ENCODE peak calls at places on chromosomes 5 and 9, in four cellular contexts. One of them, this sample, is unnamed.
A peak's percentile ranks its signal among the peaks of the same experiment; 100 is the strongest.

GRCh38 chr9:97064171-97064570 is 25.2 kb upstream of the CTSV start:
- DNase-seq in uterus: no peak
- DNase-seq in fibroblast of lung: no peak
- DNase-seq in K562: no peak
- DNase-seq in this sample: no peak

GRCh38 chr9:128203024-128203841 is at the start of gene DNM1:
- DNase-seq in uterus: peak; percentile 69
- DNase-seq in fibroblast of lung: peak; percentile 45
- DNase-seq in K562: peak; percentile 100
- DNase-seq in this sample: peak; percentile 75

GRCh38 chr9:86662890-86663468 is 284.3 kb downstream of the GAS1 start:
- DNase-seq in uterus: no peak
- DNase-seq in fibroblast of lung: no peak
- DNase-seq in K562: no peak
- DNase-seq in this sample: no peak

GRCh38 chr9:87641067-87641466 is 84.9 kb upstream of the CTSL start:
- DNase-seq in uterus: no peak
- DNase-seq in fibroblast of lung: no peak
- DNase-seq in K562: no peak
- DNase-seq in this sample: peak; percentile 24

GRCh38 chr9:75152416-75152815 is 64.1 kb downstream of the OSTF1 start:
- DNase-seq in uterus: no peak
- DNase-seq in fibroblast of lung: no peak
- DNase-seq in K562: no peak
- DNase-seq in this sample: no peak

GRCh38 chr9:534886-535285 is 306.6 kb upstream of the DMRT1 start:
- DNase-seq in uterus: no peak
- DNase-seq in fibroblast of lung: no peak
- DNase-seq in K562: no peak
- DNase-seq in this sample: peak; percentile 79

GRCh38 chr9:86943223-86943870 is 4.0 kb downstream of the GAS1 start:
- DNase-seq in uterus: no peak
- DNase-seq in fibroblast of lung: no peak
- DNase-seq in K562: no peak
- DNase-seq in this sample: no peak

GRCh38 chr5:91382530-91383026 is 539 bp downstream of the ARRDC3 start:
- DNase-seq in uterus: no peak
- DNase-seq in fibroblast of lung: peak; percentile 42
- DNase-seq in K562: no peak
- DNase-seq in this sample: no peak

GRCh38 chr9:124530216-124530615 is 23.0 kb upstream of the NR5A1 start:
- DNase-seq in uterus: no peak
- DNase-seq in fibroblast of lung: no peak
- DNase-seq in K562: no peak
- DNase-seq in this sample: no peak

GRCh38 chr5:88745093-88745696 is 137.8 kb downstream of the MEF2C start:
- DNase-seq in uterus: no peak
- DNase-seq in fibroblast of lung: no peak
- DNase-seq in K562: no peak
- DNase-seq in this sample: no peak

GRCh38 chr5:22341406-22341805 is 511.7 kb downstream of the CDH12 start:
- DNase-seq in uterus: no peak
- DNase-seq in fibroblast of lung: no peak
- DNase-seq in K562: no peak
- DNase-seq in this sample: no peak

GRCh38 chr5:172679621-172680212 is 38.7 kb downstream of the NEURL1B start:
- DNase-seq in uterus: no peak
- DNase-seq in fibroblast of lung: no peak
- DNase-seq in K562: peak; percentile 39
- DNase-seq in this sample: no peak

GRCh38 chr5:145854651-145855258 is 18.1 kb downstream of the GRXCR2 start:
- DNase-seq in uterus: no peak
- DNase-seq in fibroblast of lung: peak; percentile 88
- DNase-seq in K562: peak; percentile 88
- DNase-seq in this sample: no peak

GRCh38 chr9:69605406-69605805 is 66.8 kb downstream of the APBA1 start:
- DNase-seq in uterus: no peak
- DNase-seq in fibroblast of lung: no peak
- DNase-seq in K562: no peak
- DNase-seq in this sample: no peak

GRCh38 chr5:135545115-135545514 is 9.4 kb upstream of the NEUROG1 start:
- DNase-seq in uterus: no peak
- DNase-seq in fibroblast of lung: no peak
- DNase-seq in K562: no peak
- DNase-seq in this sample: no peak

GRCh38 chr5:67360047-67360446 is 163.4 kb upstream of the CD180 start:
- DNase-seq in uterus: no peak
- DNase-seq in fibroblast of lung: no peak
- DNase-seq in K562: no peak
- DNase-seq in this sample: no peak

GRCh38 chr9:97176206-97176605 is 131.3 kb upstream of the CCDC180 start:
- DNase-seq in uterus: no peak
- DNase-seq in fibroblast of lung: no peak
- DNase-seq in K562: no peak
- DNase-seq in this sample: no peak

GRCh38 chr9:28587052-28587451 is 1013.8 kb upstream of the C9orf72 start:
- DNase-seq in uterus: no peak
- DNase-seq in fibroblast of lung: no peak
- DNase-seq in K562: no peak
- DNase-seq in this sample: no peak

GRCh38 chr5:89010512-89010911 is 127.5 kb upstream of the MEF2C start:
- DNase-seq in uterus: no peak
- DNase-seq in fibroblast of lung: no peak
- DNase-seq in K562: no peak
- DNase-seq in this sample: no peak

GRCh38 chr5:138515571-138516275 is 27.3 kb downstream of the ETF1 start:
- DNase-seq in uterus: no peak
- DNase-seq in fibroblast of lung: no peak
- DNase-seq in K562: no peak
- DNase-seq in this sample: no peak

GRCh38 chr5:133528841-133529240 is 83.5 kb downstream of the FSTL4 start:
- DNase-seq in uterus: no peak
- DNase-seq in fibroblast of lung: no peak
- DNase-seq in K562: no peak
- DNase-seq in this sample: no peak

GRCh38 chr9:72337286-72337685 is 27.7 kb downstream of the ZFAND5 start:
- DNase-seq in uterus: no peak
- DNase-seq in fibroblast of lung: no peak
- DNase-seq in K562: no peak
- DNase-seq in this sample: no peak

GRCh38 chr5:23655674-23656073 is 148.3 kb downstream of the PRDM9 start:
- DNase-seq in uterus: no peak
- DNase-seq in fibroblast of lung: no peak
- DNase-seq in K562: no peak
- DNase-seq in this sample: no peak

GRCh38 chr5:44875661-44876250 is 67.0 kb downstream of the MRPS30 start:
- DNase-seq in uterus: no peak
- DNase-seq in fibroblast of lung: peak; percentile 94
- DNase-seq in K562: no peak
- DNase-seq in this sample: no peak

GRCh38 chr5:113039229-113039628 is 62.6 kb downstream of the DCP2 start:
- DNase-seq in uterus: no peak
- DNase-seq in fibroblast of lung: no peak
- DNase-seq in K562: no peak
- DNase-seq in this sample: no peak

GRCh38 chr5:127359502-127359901 is 68.9 kb downstream of the MEGF10 start:
- DNase-seq in uterus: no peak
- DNase-seq in fibroblast of lung: no peak
- DNase-seq in K562: no peak
- DNase-seq in this sample: no peak

GRCh38 chr5:65137631-65138030 is 344.1 kb downstream of the ADAMTS6 start:
- DNase-seq in uterus: no peak
- DNase-seq in fibroblast of lung: no peak
- DNase-seq in K562: no peak
- DNase-seq in this sample: no peak

GRCh38 chr5:65142007-65142406 is 339.7 kb downstream of the ADAMTS6 start:
- DNase-seq in uterus: no peak
- DNase-seq in fibroblast of lung: no peak
- DNase-seq in K562: no peak
- DNase-seq in this sample: no peak

GRCh38 chr5:65141487-65141886 is 340.2 kb downstream of the ADAMTS6 start:
- DNase-seq in uterus: no peak
- DNase-seq in fibroblast of lung: peak; percentile 51
- DNase-seq in K562: no peak
- DNase-seq in this sample: no peak

GRCh38 chr5:65144136-65144871 is 337.4 kb downstream of the ADAMTS6 start:
- DNase-seq in uterus: no peak
- DNase-seq in fibroblast of lung: no peak
- DNase-seq in K562: no peak
- DNase-seq in this sample: no peak

DNA sequence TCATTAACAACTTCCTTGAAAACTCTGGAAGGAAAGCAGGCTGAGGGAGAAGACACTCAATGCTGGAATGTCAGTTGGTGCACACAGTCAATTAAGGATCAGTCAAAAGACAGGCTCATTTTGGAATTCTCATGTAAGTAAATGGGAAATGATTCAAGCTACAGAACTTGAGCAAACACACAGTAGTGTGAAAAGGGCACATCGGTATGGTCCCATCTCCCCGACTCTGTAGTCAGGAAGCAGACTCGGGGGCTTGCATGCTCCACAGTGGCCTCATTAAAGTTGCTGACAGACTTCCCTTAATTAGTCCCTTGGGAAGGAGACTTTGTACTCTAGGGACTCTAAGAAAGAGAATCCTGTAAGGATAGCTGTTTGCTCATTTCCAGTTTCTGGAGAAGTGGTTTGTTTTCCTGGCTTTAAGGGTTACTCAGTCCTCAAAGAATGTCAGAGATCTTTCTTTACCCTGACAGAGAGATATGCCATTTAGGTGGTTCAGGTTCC is 339.2 kb downstream of the ADAMTS6 start:
- DNase-seq in uterus: no peak
- DNase-seq in fibroblast of lung: peak; percentile 81
- DNase-seq in K562: no peak
- DNase-seq in this sample: no peak
- H3K4me3 ChIP-seq in uterus: no peak overlapping the region
- H3K4me3 ChIP-seq in fibroblast of lung: no peak overlapping the region
- H3K4me3 ChIP-seq in K562: no peak overlapping the region
- H3K4me3 ChIP-seq in this sample: no peak overlapping the region

GRCh38 chr9:134861586-134862334 is 18.9 kb upstream of the FCN2 start:
- DNase-seq in uterus: no peak
- DNase-seq in fibroblast of lung: peak; percentile 31
- DNase-seq in K562: no peak
- DNase-seq in this sample: no peak

GRCh38 chr9:134855231-134855899 is 25.2 kb upstream of the FCN2 start:
- DNase-seq in uterus: no peak
- DNase-seq in fibroblast of lung: no peak
- DNase-seq in K562: no peak
- DNase-seq in this sample: peak; percentile 63

GRCh38 chr9:134855900-134856377 is 24.7 kb upstream of the FCN2 start:
- DNase-seq in uterus: no peak
- DNase-seq in fibroblast of lung: no peak
- DNase-seq in K562: no peak
- DNase-seq in this sample: peak; percentile 59

GRCh38 chr9:134860510-134860909 is 20.1 kb upstream of the FCN2 start:
- DNase-seq in uterus: no peak
- DNase-seq in fibroblast of lung: no peak
- DNase-seq in K562: no peak
- DNase-seq in this sample: peak; percentile 5

DNA sequence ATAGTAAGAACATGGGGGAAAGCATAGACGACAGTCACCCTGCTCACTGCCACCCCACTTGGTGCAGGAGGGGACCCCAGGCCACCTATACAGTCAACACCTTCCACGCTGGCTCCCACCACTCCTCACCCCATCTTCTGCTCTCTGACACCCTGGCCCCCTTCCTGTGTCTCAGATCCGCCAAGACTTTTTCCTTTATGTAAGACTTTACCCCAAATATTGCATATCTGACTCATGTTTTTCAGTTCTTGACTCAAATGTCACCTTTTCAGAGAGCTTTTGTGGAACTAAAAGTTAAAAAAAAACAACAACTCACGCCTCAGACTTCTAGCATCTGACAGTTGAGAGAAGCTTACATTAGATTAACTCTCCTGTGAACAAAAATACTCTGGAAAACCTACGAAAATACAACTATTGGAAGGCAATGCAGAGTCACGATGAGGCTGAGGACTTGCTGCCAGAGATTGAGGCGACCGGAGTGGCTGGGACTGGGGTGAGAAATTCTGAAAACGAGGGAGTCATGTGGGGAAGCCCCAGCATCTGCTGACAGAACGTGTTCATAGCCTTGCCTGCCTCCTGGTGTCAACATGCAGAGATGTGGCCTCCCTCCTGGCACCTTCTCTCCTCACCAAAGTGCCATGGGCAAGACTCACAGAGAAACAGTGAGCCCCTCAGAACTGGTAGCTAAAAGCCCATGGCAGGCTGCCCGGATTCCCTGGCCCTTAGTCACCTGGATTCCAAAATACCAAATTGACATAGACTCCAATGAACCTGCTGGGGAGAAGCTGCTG is 22.4 kb upstream of the FCN2 start:
- DNase-seq in uterus: no peak
- DNase-seq in fibroblast of lung: peak; percentile 68
- DNase-seq in K562: no peak
- DNase-seq in this sample: peak; percentile 52
- TF ChIP-seq CTCF in uterus: no peak
- TF ChIP-seq CTCF in fibroblast of lung: no peak
- TF ChIP-seq CTCF in K562: no peak
- TF ChIP-seq CTCF in this sample: no peak

GRCh38 chr5:177425801-177426565 is 493 bp upstream of the GRK6 start:
- DNase-seq in uterus: peak; percentile 99
- DNase-seq in fibroblast of lung: peak; percentile 100
- DNase-seq in K562: peak; percentile 98
- DNase-seq in this sample: peak; percentile 100

GRCh38 chr5:177427211-177427822 is 841 bp downstream of the GRK6 start:
- DNase-seq in uterus: no peak
- DNase-seq in fibroblast of lung: no peak
- DNase-seq in K562: peak; percentile 70
- DNase-seq in this sample: peak; percentile 71

GRCh38 chr5:177423671-177424070 is 2.8 kb upstream of the GRK6 start:
- DNase-seq in uterus: no peak
- DNase-seq in fibroblast of lung: no peak
- DNase-seq in K562: no peak
- DNase-seq in this sample: no peak

GRCh38 chr5:177426566-177427210 is at the start of gene GRK6:
- DNase-seq in uterus: peak; percentile 57
- DNase-seq in fibroblast of lung: no peak
- DNase-seq in K562: peak; percentile 95
- DNase-seq in this sample: peak; percentile 80

GRCh38 chr5:177425196-177425800 is 1.2 kb upstream of the GRK6 start:
- DNase-seq in uterus: no peak
- DNase-seq in fibroblast of lung: no peak
- DNase-seq in K562: no peak
- DNase-seq in this sample: peak; percentile 68
- H3K27ac ChIP-seq in uterus: peak overlapping the region; percentile 93
- H3K27ac ChIP-seq in fibroblast of lung: peak overlapping the region; percentile 91
- H3K27ac ChIP-seq in K562: peak overlapping the region; percentile 91
- H3K27ac ChIP-seq in this sample: peak overlapping the region; percentile 90

DNA sequence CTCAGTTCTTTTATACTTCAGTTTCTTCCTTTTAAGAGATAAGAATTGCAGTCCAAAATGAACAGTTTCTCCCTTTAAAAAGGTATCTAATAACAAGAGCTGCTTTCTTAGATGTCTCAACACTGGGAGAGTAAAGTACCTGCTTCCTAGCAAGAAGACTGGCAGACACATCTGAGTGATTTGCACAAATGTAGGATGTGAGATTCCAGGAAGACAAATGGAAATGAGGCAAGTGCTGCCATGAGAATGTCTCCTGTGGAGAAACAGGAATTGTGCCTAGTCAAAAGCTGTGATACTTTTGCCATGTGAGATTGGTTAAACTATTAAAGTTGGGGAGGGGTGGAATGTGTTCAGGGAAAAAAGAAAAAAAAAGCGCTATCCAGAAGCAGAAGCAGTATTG is 159.1 kb downstream of the HTR1A start:
- DNase-seq in uterus: no peak
- DNase-seq in fibroblast of lung: no peak
- DNase-seq in K562: no peak
- DNase-seq in this sample: no peak
- H3K4me3 ChIP-seq in uterus: no peak overlapping the region
- H3K4me3 ChIP-seq in fibroblast of lung: no peak overlapping the region
- H3K4me3 ChIP-seq in K562: no peak overlapping the region
- H3K4me3 ChIP-seq in this sample: no peak overlapping the region

This sample was measured in coronary artery.